ENCODE peak calls at places on chromosomes 12 and 14, in ten cellular contexts. J is transverse colon; L is PC-3; C is fibroblast of the conjunctiva; F is GM20000; H is stimulated activated CD4-positive, alpha-beta T cell treated with anti-CD3 and anti-CD28 coated beads, Interleukin-15, amount 100 ng/mL, for 48 hours; B is H4; Y is activated effector memory CD4-positive, alpha-beta T cell treated with anti-CD3 and anti-CD28 coated beads, Interleukin-2, amount 50 U/mL, for 16 hours; N is esophagus muscularis mucosa; S is GM19239. X is an unnamed sample.

GRCh38 chr14:82388488-82388887 is 854.8 kb upstream of the SEL1L start:
- DNase-seq in Y (no peak), S (no peak), B (peak), C (no peak), L (no peak), J (no peak), N (no peak), F (no peak), H (no peak), X (no peak)

GRCh38 chr14:55237999-55238680 is 33.1 kb upstream of the FBXO34 start:
- DNase-seq in N (no peak), C (no peak), J (no peak), B (no peak), H (no peak), Y (no peak), L (no peak), S (no peak), F (no peak), X (no peak)

GRCh38 chr12:68225576-68226476 is at the start of gene IL26:
- DNase-seq in S (no peak), Y (peak), C (no peak), H (no peak), F (no peak), B (no peak), L (no peak), J (no peak), N (no peak), X (no peak)

GRCh38 chr14:53126705-53127104 is 26.4 kb downstream of the DDHD1 start:
- DNase-seq in C (no peak), H (no peak), S (no peak), J (no peak), L (no peak), Y (no peak), N (no peak), F (no peak), B (no peak), X (no peak)

GRCh38 chr12:106657499-106657898 is 74.7 kb downstream of the RFX4 start:
- DNase-seq in S (no peak), L (no peak), B (no peak), F (no peak), Y (no peak), C (no peak), H (no peak), N (no peak), J (no peak), X (no peak)

GRCh38 chr14:31530136-31530535 is 31.1 kb upstream of the NUBPL start:
- DNase-seq in F (no peak), L (no peak), J (no peak), N (no peak), H (no peak), Y (no peak), B (no peak), C (no peak), S (no peak), X (no peak)

GRCh38 chr12:111570090-111570961 is 28.8 kb downstream of the ATXN2 start:
- DNase-seq in S (no peak), F (no peak), B (peak), N (no peak), Y (no peak), C (peak), J (no peak), H (no peak), L (peak), X (no peak)

GRCh38 chr12:124379938-124380754 is 85.3 kb downstream of the RFLNA start:
- DNase-seq in F (no peak), Y (no peak), H (no peak), B (peak), S (no peak), C (no peak), N (no peak), J (peak), L (peak), X (no peak)

GRCh38 chr12:40168868-40169267 is 55.9 kb upstream of the LRRK2 start:
- DNase-seq in L (no peak), N (no peak), Y (no peak), C (no peak), S (peak), H (no peak), J (no peak), F (peak), B (no peak), X (peak)

GRCh38 chr14:50501642-50502041 is 30.7 kb downstream of the MAP4K5 start:
- DNase-seq in F (no peak), N (no peak), C (no peak), Y (no peak), B (no peak), L (peak), J (no peak), S (no peak), H (no peak), X (no peak)

GRCh38 chr12:41993283-41993682 is 151.4 kb downstream of the GXYLT1 start:
- DNase-seq in H (no peak), N (no peak), F (no peak), Y (no peak), B (no peak), L (no peak), S (no peak), C (no peak), J (no peak), X (no peak)

GRCh38 chr12:15629108-15629507 is 160.1 kb downstream of the EPS8 start:
- DNase-seq in B (peak), J (peak), Y (no peak), L (peak), C (peak), H (no peak), N (no peak), F (peak), S (peak), X (peak)

GRCh38 chr14:90419200-90419599 is 22.4 kb downstream of the CALM1 start:
- DNase-seq in N (peak), S (no peak), Y (peak), L (peak), C (peak), B (peak), F (no peak), J (peak), H (no peak), X (no peak)

GRCh38 chr12:12731785-12732184 is 14.6 kb downstream of the CDKN1B start:
- DNase-seq in S (no peak), B (no peak), N (no peak), F (no peak), H (no peak), Y (no peak), J (no peak), C (no peak), L (no peak), X (no peak)

GRCh38 chr12:40104461-40105264 is 1.2 kb downstream of the SLC2A13 start:
- DNase-seq in L (no peak), Y (no peak), H (no peak), J (peak), N (no peak), B (no peak), S (no peak), F (no peak), C (no peak), X (no peak)

GRCh38 chr14:35365130-35366047 is 39.2 kb downstream of the NFKBIA start:
- DNase-seq in C (no peak), N (peak), F (peak), J (peak), L (peak), Y (peak), S (no peak), B (peak), H (peak), X (no peak)

GRCh38 chr12:91819132-91819447 is 326.6 kb downstream of the BTG1 start:
- DNase-seq in S (no peak), J (no peak), C (no peak), H (no peak), N (no peak), B (no peak), F (no peak), L (no peak), Y (no peak), X (no peak)

GRCh38 chr12:79531547-79531946 is 159.2 kb downstream of the PAWR start:
- DNase-seq in B (no peak), H (no peak), F (no peak), Y (no peak), L (peak), N (no peak), C (no peak), S (no peak), J (no peak), X (no peak)

GRCh38 chr14:52609445-52610044 is 56.9 kb downstream of the GPR137C start:
- DNase-seq in C (no peak), B (no peak), H (no peak), L (no peak), S (no peak), Y (no peak), F (no peak), N (no peak), J (no peak), X (no peak)

GRCh38 chr12:95102916-95103671 is 29.7 kb upstream of the NR2C1 start:
- DNase-seq in Y (peak), B (peak), H (peak), S (peak), C (peak), F (peak), J (peak), N (no peak), L (peak), X (peak)

GRCh38 chr12:23731493-23731892 is 218.0 kb downstream of the SOX5 start:
- DNase-seq in L (no peak), F (no peak), S (no peak), H (no peak), N (no peak), Y (no peak), B (no peak), C (no peak), J (no peak), X (no peak)